ENCODE peak calls at places on chromosomes 4 and X, in four cellular contexts. D is AG04449, F is neural crest cell, J is foreskin fibroblast. L is an unnamed sample.

GRCh38 chr4:89733936-89734335 is 103.0 kb downstream of the SNCA start:
- DNase-seq in D (no peak), F (no peak), J (no peak), L (no peak)

GRCh38 chr4:153684182-153685073 is at the start of gene TLR2:
- DNase-seq in D (no peak), F (peak; percentile 23), J (no peak), L (no peak)

GRCh38 chr4:98482847-98483806 is 175.3 kb downstream of the TSPAN5 start:
- DNase-seq in D (no peak), F (no peak), J (peak; percentile 56), L (no peak)

GRCh38 chr4:26766142-26766541 is 94.5 kb upstream of the STIM2 start:
- DNase-seq in D (no peak), F (no peak), J (no peak), L (no peak)

GRCh38 chr4:52376107-52376704 is 282.9 kb downstream of the USP46 start:
- DNase-seq in D (peak; percentile 9), F (peak; percentile 47), J (peak; percentile 26), L (peak; percentile 4)

GRCh38 chr4:169236901-169237626 is 33.7 kb downstream of the SH3RF1 start:
- DNase-seq in D (no peak), F (no peak), J (no peak), L (no peak)

GRCh38 chr4:20327808-20328207 is 76.1 kb downstream of the SLIT2 start:
- DNase-seq in D (no peak), F (no peak), J (no peak), L (no peak)

GRCh38 chr4:163251204-163251603 is 81.2 kb downstream of the NPY1R start:
- DNase-seq in D (no peak), F (no peak), J (no peak), L (no peak)

GRCh38 chr4:7811536-7812190 is 128.0 kb downstream of the AFAP1 start:
- DNase-seq in D (no peak), F (no peak), J (peak; percentile 23), L (no peak)

GRCh38 chrX:386768-387575 is at the start of gene PPP2R3B:
- DNase-seq in D (peak; percentile 79), F (peak; percentile 98), J (peak; percentile 98), L (peak; percentile 79)

GRCh38 chr4:99723555-99724450 is 66.2 kb upstream of the C4orf54 start:
- DNase-seq in D (no peak), F (no peak), J (peak; percentile 2), L (peak; percentile 32)

GRCh38 chr4:88138561-88138960 is 19.9 kb downstream of the ABCG2 start:
- DNase-seq in D (peak; percentile 77), F (no peak), J (peak; percentile 81), L (peak; percentile 87)

GRCh38 chr4:48905363-48906015 is 1.1 kb downstream of the OCIAD2 start:
- DNase-seq in D (no peak), F (no peak), J (peak; percentile 40), L (no peak)

GRCh38 chr4:60485279-60485678 is 714.8 kb upstream of the ADGRL3 start:
- DNase-seq in D (no peak), F (no peak), J (no peak), L (no peak)

GRCh38 chr4:130395871-130396270 is 1299.9 kb downstream of the C4orf33 start:
- DNase-seq in D (peak; percentile 77), F (no peak), J (peak; percentile 68), L (peak; percentile 78)

GRCh38 chr4:12439633-12440305 is 1011.1 kb upstream of the HS3ST1 start:
- DNase-seq in D (no peak), F (no peak), J (no peak), L (no peak)

GRCh38 chrX:24927372-24927771 is 88.4 kb downstream of the ARX start:
- DNase-seq in D (no peak), F (no peak), J (no peak), L (no peak)

GRCh38 chr4:151438154-151438553 is 29.2 kb downstream of the FHIP1A start:
- DNase-seq in D (no peak), F (no peak), J (no peak), L (no peak)

GRCh38 chrX:83658731-83659130 is 150.6 kb downstream of the POU3F4 start:
- DNase-seq in D (no peak), F (no peak), J (no peak), L (no peak)

GRCh38 chr4:38226170-38226569 is 266.0 kb downstream of the PTTG2 start:
- DNase-seq in D (no peak), F (no peak), J (no peak), L (no peak)

GRCh38 chr4:5753366-5753765 is 42.4 kb downstream of the EVC start:
- DNase-seq in D (no peak), F (no peak), J (no peak), L (no peak)

GRCh38 chrX:104270916-104271512 is 16.3 kb upstream of the ESX1 start:
- DNase-seq in D (no peak), F (peak; percentile 40), J (no peak), L (no peak)

GRCh38 chrX:19695884-19696283 is 180.6 kb upstream of the MAP3K15 start:
- DNase-seq in D (no peak), F (no peak), J (no peak), L (no peak)

GRCh38 chrX:30005821-30006220 is 209.5 kb upstream of the MAGEB2 start:
- DNase-seq in D (no peak), F (no peak), J (no peak), L (no peak)

DNA sequence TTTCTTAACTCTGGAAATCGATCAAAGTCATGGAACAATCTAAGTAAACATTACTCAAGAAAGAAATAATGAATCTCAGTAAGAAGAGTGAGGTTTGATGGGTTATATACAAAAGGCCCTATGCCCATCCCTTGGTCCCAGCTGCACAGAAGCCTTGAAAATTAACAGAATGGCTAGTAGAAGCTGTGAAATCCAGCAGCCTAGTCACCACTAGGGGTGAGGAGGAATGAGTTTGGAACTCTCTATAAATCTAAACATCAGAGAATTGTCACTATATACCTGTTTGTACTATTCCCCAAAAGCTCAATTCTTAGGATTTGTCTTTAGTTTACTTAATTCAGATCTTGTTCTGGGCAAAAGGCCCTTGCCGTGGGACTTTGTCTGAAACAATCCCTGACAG is 313.9 kb upstream of the GRID2 start:
- DNase-seq in D (no peak), F (no peak), J (no peak), L (no peak)
- TF ChIP-seq CTCF in D (no peak), F (no peak), J (no peak), L (no peak)

GRCh38 chr4:173240696-173241095 is 72.1 kb downstream of the GALNT7 start:
- DNase-seq in D (no peak), F (no peak), J (no peak), L (no peak)

GRCh38 chr4:173231916-173232315 is 63.3 kb downstream of the GALNT7 start:
- DNase-seq in D (no peak), F (no peak), J (no peak), L (no peak)

GRCh38 chr4:173235050-173235449 is 66.4 kb downstream of the GALNT7 start:
- DNase-seq in D (no peak), F (no peak), J (no peak), L (no peak)

GRCh38 chr4:173237722-173238121 is 69.1 kb downstream of the GALNT7 start:
- DNase-seq in D (no peak), F (no peak), J (no peak), L (no peak)

DNA sequence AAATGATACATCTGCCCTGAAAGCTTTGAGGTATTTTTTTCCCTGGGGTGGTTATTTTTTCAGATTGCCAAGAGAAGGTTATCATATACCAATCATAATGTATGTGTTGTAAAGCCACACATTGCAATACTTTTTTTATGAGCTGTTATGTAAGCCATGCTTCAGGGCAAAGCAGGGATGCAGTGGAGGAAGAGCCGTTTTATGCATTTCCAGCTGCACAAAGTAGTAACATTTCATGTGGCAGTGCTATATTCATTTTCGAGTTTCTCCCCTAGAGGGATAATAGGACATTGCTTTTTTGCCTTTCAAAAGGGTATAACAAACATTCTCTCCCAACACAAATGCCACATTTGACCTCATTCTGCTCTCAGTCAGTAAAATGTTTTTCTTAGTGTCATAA is 68.5 kb downstream of the GALNT7 start:
- DNase-seq in D (no peak), F (no peak), J (no peak), L (no peak)
- TF ChIP-seq CTCF in D (no peak), F (peak; percentile 38), J (no peak), L (peak; percentile 27)

DNA sequence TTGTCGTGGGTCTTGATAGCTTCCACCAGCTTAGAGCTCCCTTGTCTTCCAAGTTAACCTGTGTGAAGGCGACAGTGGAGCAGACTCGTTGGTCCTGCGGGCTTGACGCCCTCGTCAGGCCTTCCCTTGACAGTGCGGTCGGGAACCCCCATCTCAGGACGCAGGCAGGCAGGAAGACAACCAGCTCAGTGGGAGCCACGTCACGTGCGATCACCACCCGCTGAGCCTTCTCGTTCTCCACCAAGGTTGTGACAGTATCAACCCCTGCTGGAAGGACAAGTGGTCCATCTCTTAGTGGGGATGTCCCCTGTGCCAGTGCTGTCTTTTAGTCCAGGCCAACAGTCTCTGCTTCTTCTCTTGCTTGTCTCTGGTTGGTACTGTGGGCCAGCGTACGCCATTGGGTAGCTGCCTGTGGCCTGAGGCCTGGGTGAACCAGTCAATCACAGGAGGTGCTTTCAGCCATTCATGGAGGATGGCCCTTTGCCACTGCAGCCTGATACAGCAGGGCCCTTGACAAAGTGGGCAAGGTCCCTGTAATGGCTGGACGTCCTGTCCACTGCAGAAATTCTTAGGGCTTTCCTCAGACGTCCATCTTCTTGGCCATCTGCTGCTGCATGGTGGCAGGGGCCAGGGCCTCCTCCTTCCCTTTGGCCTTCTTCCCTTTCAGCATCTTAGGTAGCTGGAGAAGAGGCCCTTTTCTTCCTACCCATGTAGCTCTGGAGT is 31.4 kb downstream of the RGS12 start:
- DNase-seq in D (no peak), F (no peak), J (no peak), L (no peak)
- TF ChIP-seq CTCF in D (no peak), F (no peak), J (no peak), L (no peak)

DNA sequence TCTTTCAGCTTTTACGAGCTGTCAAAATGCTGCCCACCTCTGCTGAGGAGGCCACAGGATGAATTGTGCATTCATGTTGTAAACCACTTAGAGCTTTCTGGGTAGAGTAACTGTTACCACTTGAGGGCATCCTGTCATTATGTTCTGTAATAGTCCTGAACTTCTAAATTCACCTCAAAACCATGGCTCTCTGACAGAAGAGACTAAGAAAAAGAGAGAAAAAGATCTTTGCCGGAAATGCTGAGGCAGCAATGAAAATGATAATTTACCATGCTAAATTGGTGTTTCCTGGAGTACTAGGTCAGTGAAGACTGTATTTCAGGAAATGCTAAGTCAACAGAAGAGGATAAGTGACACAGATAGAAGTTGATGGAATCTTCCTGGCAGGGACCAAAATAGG is 942.3 kb upstream of the SLIT2 start:
- DNase-seq in D (no peak), F (no peak), J (peak; percentile 46), L (no peak)
- TF ChIP-seq CTCF in D (peak; percentile 34), F (no peak), J (peak; percentile 60), L (peak; percentile 42)

GRCh38 chrX:110462957-110463356 is 104.3 kb downstream of the RTL9 start:
- DNase-seq in D (no peak), F (no peak), J (no peak), L (no peak)
- TF ChIP-seq CTCF in D (no peak), F (no peak), J (peak; percentile 26), L (peak; percentile 22)